ENCODE peak calls at places on chromosomes 13 and 19, in ten cellular contexts. F, J, I, V, P, H, R, W, D and O are unnamed samples.
A peak's percentile ranks its signal among the peaks of the same experiment; 100 is the strongest.

GRCh38 chr13:30143671-30144400 is 163.5 kb downstream of the KATNAL1 start:
- DNase-seq in I (no peak), D (no peak), P (no peak), R (no peak), W (no peak), J (peak; percentile 76), H (no peak), F (no peak), V (no peak), O (no peak)

GRCh38 chr13:73335226-73335625 is 276.4 kb downstream of the KLF5 start:
- DNase-seq in H (no peak), J (peak; percentile 94), F (no peak), V (peak; percentile 73), W (peak; percentile 11), R (no peak), I (no peak), P (no peak), D (no peak), O (no peak)

GRCh38 chr19:1221141-1221903 is 15.7 kb downstream of the STK11 start:
- DNase-seq in P (peak; percentile 87), W (no peak), R (no peak), F (no peak), H (no peak), V (no peak), I (no peak), J (peak; percentile 67), D (no peak), O (no peak)

GRCh38 chr19:57615346-57615745 is 1.3 kb downstream of the ZNF134 start:
- DNase-seq in F (no peak), J (peak; percentile 21), R (no peak), P (no peak), I (no peak), H (no peak), W (no peak), V (no peak), D (no peak), O (no peak)

GRCh38 chr13:106530209-106530906 is 5.1 kb downstream of the EFNB2 start:
- DNase-seq in J (no peak), D (no peak), V (no peak), W (no peak), R (no peak), H (no peak), P (no peak), F (no peak), I (no peak), O (no peak)

GRCh38 chr13:113002206-113002821 is 33.3 kb downstream of the MCF2L start:
- DNase-seq in D (peak; percentile 54), J (no peak), R (peak; percentile 78), W (no peak), P (no peak), V (no peak), H (no peak), I (no peak), F (peak; percentile 87), O (no peak)

GRCh38 chr19:16066611-16067104 is 9.6 kb upstream of the TPM4 start:
- DNase-seq in I (no peak), V (no peak), R (no peak), H (no peak), W (no peak), J (peak; percentile 65), P (no peak), D (no peak), F (no peak), O (no peak)

GRCh38 chr19:8361921-8362793 is 1.8 kb upstream of the ANGPTL4 start:
- DNase-seq in F (peak; percentile 73), I (no peak), V (peak; percentile 95), W (peak; percentile 96), R (peak; percentile 48), P (peak; percentile 99), J (peak; percentile 99), H (peak; percentile 97), D (no peak), O (peak; percentile 72)

GRCh38 chr13:45219123-45219891 is 18.5 kb upstream of the KCTD4 start:
- DNase-seq in F (no peak), D (no peak), W (no peak), H (no peak), I (no peak), J (peak; percentile 61), P (no peak), V (no peak), R (no peak), O (no peak)

GRCh38 chr19:10461047-10461949 is 41.0 kb downstream of the PDE4A start:
- DNase-seq in V (peak; percentile 51), D (peak; percentile 89), I (peak; percentile 82), F (peak; percentile 66), P (peak; percentile 94), W (peak; percentile 77), J (peak; percentile 92), R (peak; percentile 55), H (peak; percentile 91), O (peak; percentile 85)

GRCh38 chr19:11195681-11196080 is 1.7 kb downstream of the KANK2 start:
- DNase-seq in I (no peak), W (no peak), F (no peak), P (no peak), D (no peak), R (no peak), J (no peak), V (no peak), H (no peak), O (no peak)

GRCh38 chr19:2488942-2489731 is 13.2 kb downstream of the GADD45B start:
- DNase-seq in F (peak; percentile 69), V (no peak), P (peak; percentile 51), W (no peak), D (no peak), I (no peak), H (no peak), R (no peak), J (peak; percentile 50), O (peak; percentile 19)

GRCh38 chr13:39506559-39507390 is 96.2 kb downstream of the LHFPL6 start:
- DNase-seq in I (no peak), R (no peak), W (no peak), D (no peak), H (no peak), J (peak; percentile 74), V (no peak), P (no peak), F (no peak), O (no peak)

GRCh38 chr19:7973883-7974282 is 30.4 kb upstream of the TIMM44 start:
- DNase-seq in J (no peak), I (no peak), D (no peak), V (no peak), F (no peak), W (no peak), P (peak; percentile 81), H (no peak), R (no peak), O (peak; percentile 95)